ENCODE peak calls at places on chromosomes 4 and X, in six cellular contexts. F is HCT116, C is NT2/D1, R is Karpas-422, S is endothelial cell of umbilical vein, Z is GM23248. O is an unnamed sample.

GRCh38 chr4:54090804-54091623 is 8.9 kb upstream of the GSX2 start:
- DNase-seq in Z (peak), F (no peak), R (peak), C (no peak), S (peak), O (no peak)

GRCh38 chr4:17670423-17670822 is 56.0 kb downstream of the MED28 start:
- DNase-seq in R (no peak), C (no peak), F (no peak), Z (no peak), S (no peak), O (no peak)

GRCh38 chr4:12458621-12459020 is 1025.5 kb downstream of the RAB28 start:
- DNase-seq in C (no peak), Z (no peak), F (no peak), S (no peak), R (no peak), O (no peak)

GRCh38 chr4:156754832-156755570 is 216.6 kb downstream of the PDGFC start:
- DNase-seq in Z (no peak), F (no peak), S (no peak), C (no peak), R (no peak), O (no peak)

GRCh38 chrX:41148553-41148952 is 63.3 kb downstream of the USP9X start:
- DNase-seq in S (peak), Z (peak), F (no peak), R (no peak), C (no peak), O (no peak)

GRCh38 chrX:149453030-149453429 is 52.1 kb downstream of the IDS start:
- DNase-seq in Z (peak), R (no peak), C (no peak), F (peak), S (peak), O (no peak)

GRCh38 chr4:80011636-80012236 is 61.3 kb downstream of the ANTXR2 start:
- DNase-seq in R (no peak), Z (peak), F (no peak), S (peak), C (no peak), O (no peak)

GRCh38 chrX:53882331-53882730 is 161.9 kb downstream of the PHF8 start:
- DNase-seq in F (no peak), R (no peak), Z (peak), C (no peak), S (no peak), O (no peak)

GRCh38 chrX:47568656-47569295 is 7.8 kb downstream of the ARAF start:
- DNase-seq in C (no peak), F (no peak), S (no peak), R (peak), Z (no peak), O (peak)

DNA sequence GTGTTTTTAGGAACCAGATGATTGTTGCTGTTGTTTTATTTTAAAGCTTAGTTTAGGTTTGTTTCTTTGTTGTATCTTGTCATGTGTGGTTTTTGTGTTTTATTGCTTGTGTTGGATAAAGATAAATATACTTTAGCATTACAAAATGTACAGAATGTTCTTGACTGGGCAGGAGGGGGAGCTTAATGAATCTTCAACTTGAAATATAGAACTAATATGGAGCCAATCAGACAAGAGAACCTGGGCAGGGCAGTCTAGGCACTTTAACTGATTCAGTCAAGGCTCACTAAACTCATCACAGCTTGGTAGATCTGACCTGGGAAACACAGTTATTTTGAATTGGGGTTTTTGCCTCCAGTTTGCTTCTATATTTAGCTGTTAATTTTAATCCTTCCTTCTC is 304.2 kb downstream of the ARHGAP24 start:
- DNase-seq in R (no peak), C (no peak), F (no peak), Z (peak), S (peak), O (no peak)
- H3K9ac ChIP-seq in R (peak), C (no peak), F (no peak), Z (peak), S (peak), O (no peak)

GRCh38 chr4:98444371-98444770 is 183.2 kb downstream of the RAP1GDS1 start:
- DNase-seq in Z (no peak), S (no peak), F (no peak), C (no peak), R (no peak), O (no peak)

GRCh38 chr4:98448923-98449322 is 187.7 kb downstream of the RAP1GDS1 start:
- DNase-seq in Z (no peak), F (no peak), S (no peak), R (no peak), C (no peak), O (peak)

GRCh38 chr4:98446499-98447375 is 185.6 kb downstream of the RAP1GDS1 start:
- DNase-seq in S (no peak), Z (peak), F (no peak), C (no peak), R (no peak), O (peak)

GRCh38 chr4:98452091-98452490 is 190.9 kb downstream of the RAP1GDS1 start:
- DNase-seq in R (no peak), S (no peak), Z (no peak), F (no peak), C (no peak), O (no peak)

GRCh38 chr4:98447648-98448047 is 186.5 kb downstream of the RAP1GDS1 start:
- DNase-seq in C (no peak), S (no peak), R (peak), Z (no peak), F (no peak), O (peak)
- H3K9ac ChIP-seq in C (no peak), S (no peak), R (no peak), Z (no peak), F (no peak), O (peak)

GRCh38 chr4:3339566-3339965 is 46.7 kb downstream of the RGS12 start:
- DNase-seq in F (no peak), Z (no peak), R (no peak), S (no peak), C (no peak), O (no peak)
- H3K9ac ChIP-seq in F (no peak), Z (no peak), R (no peak), S (no peak), C (no peak), O (no peak)

GRCh38 chr4:57580710-57581109 is 470.5 kb upstream of the IGFBP7 start:
- DNase-seq in F (no peak), C (no peak), R (no peak), S (no peak), Z (no peak), O (no peak)

GRCh38 chr4:57575465-57575864 is 465.3 kb upstream of the IGFBP7 start:
- DNase-seq in F (no peak), S (no peak), Z (no peak), C (no peak), R (no peak), O (no peak)

GRCh38 chr4:57581200-57581599 is 471.0 kb upstream of the IGFBP7 start:
- DNase-seq in R (no peak), Z (no peak), S (no peak), C (no peak), F (no peak), O (no peak)
- H3K9ac ChIP-seq in R (no peak), Z (no peak), S (no peak), C (no peak), F (no peak), O (no peak)

DNA sequence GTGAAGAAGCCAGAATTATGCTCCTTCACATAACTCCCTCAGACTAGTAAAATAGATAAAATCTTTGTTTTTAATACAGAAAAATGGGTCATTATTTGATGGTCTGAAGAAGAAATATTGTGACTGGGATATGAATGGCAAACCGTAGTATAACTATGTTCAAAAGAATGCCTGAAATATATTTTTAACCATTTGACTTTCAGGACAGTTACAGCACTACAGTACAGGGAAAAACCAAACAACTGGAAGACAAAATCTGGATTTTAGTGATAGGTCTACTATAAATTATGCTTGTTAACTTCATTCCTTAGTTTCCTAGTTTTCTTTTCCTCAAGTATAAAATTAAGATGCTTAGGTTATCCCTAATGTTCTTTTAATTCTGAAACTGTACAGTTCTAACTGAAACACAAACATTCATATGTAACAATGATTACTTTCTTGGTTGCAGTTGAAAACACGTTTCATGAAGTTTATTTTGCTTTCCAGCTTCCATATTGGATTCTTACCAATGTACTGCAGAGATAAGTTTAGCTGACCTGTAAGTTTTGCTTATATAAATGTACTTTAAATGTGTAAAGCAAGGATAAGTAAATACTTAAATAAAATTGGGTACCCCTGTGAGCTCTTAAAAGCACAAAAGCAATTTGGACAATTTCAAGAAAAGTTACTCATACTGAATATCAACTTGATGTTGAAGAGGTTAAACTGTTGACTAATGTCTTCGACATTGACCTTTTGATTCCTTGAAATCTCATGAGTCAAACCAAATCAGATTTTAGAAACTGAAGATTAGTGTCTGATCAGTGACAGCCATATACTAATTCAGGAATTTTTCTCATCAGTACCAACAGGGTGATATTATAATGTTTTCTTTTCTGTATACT is 895 bp downstream of the AFP start:
- DNase-seq in C (no peak), S (no peak), F (no peak), Z (no peak), R (no peak), O (no peak)
- H3K9ac ChIP-seq in C (no peak), S (no peak), F (no peak), Z (no peak), R (no peak), O (no peak)

GRCh38 chr4:159103406-159104131 is 690 bp downstream of the RAPGEF2 start:
- DNase-seq in F (no peak), C (no peak), Z (peak), R (peak), S (peak), O (peak)

GRCh38 chr4:159105761-159106243 is 2.9 kb downstream of the RAPGEF2 start:
- DNase-seq in Z (peak), C (no peak), S (peak), R (no peak), F (no peak), O (no peak)

GRCh38 chr4:159105063-159105414 is 2.2 kb downstream of the RAPGEF2 start:
- DNase-seq in F (no peak), C (no peak), Z (peak), S (peak), R (no peak), O (no peak)

GRCh38 chr4:159101983-159102622 is 776 bp upstream of the RAPGEF2 start:
- DNase-seq in C (no peak), S (no peak), R (no peak), F (no peak), Z (peak), O (no peak)

DNA sequence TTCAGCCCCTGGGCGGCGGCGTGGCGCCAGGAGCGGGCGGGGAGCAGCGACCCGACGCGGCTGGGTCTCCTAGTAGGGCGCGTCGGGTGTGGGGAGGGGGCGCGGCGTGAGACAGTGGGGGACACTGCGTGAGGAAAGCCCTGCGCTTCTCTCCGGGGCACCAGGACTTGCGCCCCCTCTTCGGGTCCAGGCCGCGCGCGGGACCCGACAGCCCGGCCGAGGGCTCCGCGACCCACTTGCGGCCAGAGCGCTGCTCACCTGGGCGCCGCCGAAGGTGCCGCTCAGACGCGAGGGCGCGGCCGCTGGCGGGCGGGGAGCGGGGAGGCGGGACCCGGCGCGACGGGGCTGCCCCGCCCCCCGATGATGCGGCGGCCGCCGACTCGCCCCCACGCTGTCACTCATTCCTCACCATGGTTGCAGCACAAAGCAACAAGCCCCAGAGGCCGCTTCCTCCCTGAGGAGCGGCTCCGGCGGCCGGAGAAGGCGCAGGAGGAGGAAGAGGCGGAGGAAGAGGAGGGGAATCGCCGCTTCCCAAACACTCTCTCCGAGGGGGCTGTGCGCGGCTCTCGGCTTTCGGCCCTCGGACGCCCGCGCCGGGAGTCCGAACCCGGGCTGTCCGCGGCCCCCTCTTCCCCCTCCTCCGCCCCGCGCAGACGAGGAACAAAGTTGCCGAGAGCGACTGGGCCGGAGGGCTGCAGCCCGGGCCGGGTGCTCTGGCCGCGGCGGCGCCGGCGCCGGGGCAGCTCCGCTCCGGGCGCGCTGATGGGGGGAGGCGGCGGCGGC is at the start of gene RAPGEF2:
- DNase-seq in F (peak), S (peak), Z (peak), R (peak), C (peak), O (peak)
- H3K9ac ChIP-seq in F (peak), S (peak), Z (peak), R (peak), C (peak), O (peak)

DNA sequence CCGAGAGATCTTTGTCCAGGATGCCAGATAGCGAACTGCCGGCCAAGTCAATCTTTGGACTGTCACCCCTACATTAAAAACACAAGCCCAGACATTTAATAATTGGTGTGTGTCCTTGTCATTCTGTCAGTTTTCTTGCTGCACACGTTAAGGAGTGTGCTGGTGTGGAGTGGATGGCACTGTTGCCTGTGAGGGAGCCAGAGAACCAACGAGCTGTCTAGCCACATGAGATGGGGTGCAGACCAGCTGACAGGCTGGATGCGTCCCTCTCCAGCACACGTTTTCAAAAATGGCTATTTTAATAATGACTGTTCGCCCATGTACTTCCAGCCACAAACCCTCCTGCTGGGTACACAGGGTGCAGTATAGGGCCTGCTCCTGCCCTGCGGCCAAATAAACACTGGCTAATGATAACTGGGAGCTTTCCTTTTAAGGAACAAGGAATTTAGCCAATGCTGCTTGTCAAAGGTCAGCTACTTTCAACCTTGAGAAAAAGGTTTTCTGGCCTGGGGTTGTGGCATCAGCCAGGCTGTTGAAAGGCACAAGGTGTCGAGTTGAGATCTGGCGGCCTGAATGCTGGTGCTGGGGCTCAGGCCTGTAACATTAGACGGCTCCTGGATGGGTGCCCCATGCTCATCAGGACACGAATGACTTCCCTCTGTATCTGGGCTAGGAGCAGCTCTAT is 54.0 kb upstream of the MAP3K15 start:
- DNase-seq in R (no peak), Z (no peak), F (no peak), C (no peak), S (no peak), O (no peak)
- H3K9ac ChIP-seq in R (no peak), Z (no peak), F (no peak), C (no peak), S (no peak), O (no peak)

GRCh38 chr4:14856927-14857220 is 145.4 kb upstream of the CPEB2 start:
- DNase-seq in F (no peak), R (no peak), S (no peak), Z (no peak), C (no peak), O (no peak)
- H3K9ac ChIP-seq in F (no peak), R (no peak), S (no peak), Z (peak), C (no peak), O (no peak)

O was measured in DND-41.